ENCODE peak calls at places on chromosomes 7 and 10, in seven cellular contexts. One of them, this sample, is unnamed.

GRCh38 chr10:75229961-75230360 is 5.8 kb downstream of the COMTD1 start:
- DNase-seq in testis: no peak
- DNase-seq in brain microvascular endothelial cell: peak
- DNase-seq in psoas muscle: no peak
- DNase-seq in IMR-90: peak
- DNase-seq in epithelial cell of esophagus: peak
- DNase-seq in cardiac muscle cell: no peak
- DNase-seq in this sample: no peak

GRCh38 chr7:2937701-2938513 is 93.8 kb upstream of the GNA12 start:
- DNase-seq in testis: no peak
- DNase-seq in epithelial cell of esophagus: no peak
- DNase-seq in IMR-90: no peak
- DNase-seq in cardiac muscle cell: no peak
- DNase-seq in psoas muscle: no peak
- DNase-seq in brain microvascular endothelial cell: no peak
- DNase-seq in this sample: no peak

GRCh38 chr7:84218681-84219080 is 24.1 kb upstream of the SEMA3A start:
- DNase-seq in IMR-90: peak
- DNase-seq in cardiac muscle cell: no peak
- DNase-seq in epithelial cell of esophagus: peak
- DNase-seq in brain microvascular endothelial cell: peak
- DNase-seq in testis: no peak
- DNase-seq in psoas muscle: no peak
- DNase-seq in this sample: no peak

GRCh38 chr7:80298201-80298600 is 163.6 kb downstream of the GNAI1 start:
- DNase-seq in cardiac muscle cell: no peak
- DNase-seq in IMR-90: peak
- DNase-seq in brain microvascular endothelial cell: no peak
- DNase-seq in psoas muscle: no peak
- DNase-seq in testis: no peak
- DNase-seq in epithelial cell of esophagus: peak
- DNase-seq in this sample: no peak

GRCh38 chr7:88314092-88314491 is 7.4 kb upstream of the STEAP4 start:
- DNase-seq in cardiac muscle cell: no peak
- DNase-seq in epithelial cell of esophagus: no peak
- DNase-seq in IMR-90: no peak
- DNase-seq in testis: no peak
- DNase-seq in psoas muscle: no peak
- DNase-seq in brain microvascular endothelial cell: no peak
- DNase-seq in this sample: no peak

GRCh38 chr7:78924581-78924980 is 528.9 kb downstream of the MAGI2 start:
- DNase-seq in testis: no peak
- DNase-seq in epithelial cell of esophagus: peak
- DNase-seq in cardiac muscle cell: peak
- DNase-seq in brain microvascular endothelial cell: peak
- DNase-seq in IMR-90: peak
- DNase-seq in psoas muscle: no peak
- DNase-seq in this sample: peak

GRCh38 chr10:100729877-100730738 is 15.3 kb upstream of the PAX2 start:
- DNase-seq in testis: no peak
- DNase-seq in cardiac muscle cell: no peak
- DNase-seq in epithelial cell of esophagus: no peak
- DNase-seq in brain microvascular endothelial cell: no peak
- DNase-seq in psoas muscle: no peak
- DNase-seq in IMR-90: no peak
- DNase-seq in this sample: no peak

GRCh38 chr10:6694447-6695155 is 114.5 kb upstream of the PRKCQ start:
- DNase-seq in psoas muscle: no peak
- DNase-seq in epithelial cell of esophagus: peak
- DNase-seq in cardiac muscle cell: no peak
- DNase-seq in testis: no peak
- DNase-seq in IMR-90: no peak
- DNase-seq in brain microvascular endothelial cell: no peak
- DNase-seq in this sample: no peak

GRCh38 chr7:68547181-68547580 is 1051.1 kb upstream of the AUTS2 start:
- DNase-seq in brain microvascular endothelial cell: no peak
- DNase-seq in cardiac muscle cell: no peak
- DNase-seq in IMR-90: no peak
- DNase-seq in epithelial cell of esophagus: no peak
- DNase-seq in psoas muscle: no peak
- DNase-seq in testis: no peak
- DNase-seq in this sample: no peak

GRCh38 chr7:52726493-52726892 is 308.9 kb upstream of the POM121L12 start:
- DNase-seq in testis: no peak
- DNase-seq in brain microvascular endothelial cell: no peak
- DNase-seq in IMR-90: no peak
- DNase-seq in epithelial cell of esophagus: no peak
- DNase-seq in psoas muscle: no peak
- DNase-seq in cardiac muscle cell: no peak
- DNase-seq in this sample: peak

GRCh38 chr10:90286941-90287340 is 570.9 kb downstream of the HTR7 start:
- DNase-seq in epithelial cell of esophagus: no peak
- DNase-seq in psoas muscle: no peak
- DNase-seq in brain microvascular endothelial cell: no peak
- DNase-seq in testis: no peak
- DNase-seq in cardiac muscle cell: no peak
- DNase-seq in IMR-90: no peak
- DNase-seq in this sample: no peak

GRCh38 chr7:2527505-2528464 is 8.2 kb downstream of the LFNG start:
- DNase-seq in testis: no peak
- DNase-seq in brain microvascular endothelial cell: peak
- DNase-seq in epithelial cell of esophagus: peak
- DNase-seq in IMR-90: peak
- DNase-seq in cardiac muscle cell: no peak
- DNase-seq in psoas muscle: peak
- DNase-seq in this sample: no peak

GRCh38 chr7:85025312-85025756 is 161.5 kb downstream of the SEMA3D start:
- DNase-seq in epithelial cell of esophagus: peak
- DNase-seq in IMR-90: no peak
- DNase-seq in cardiac muscle cell: no peak
- DNase-seq in testis: no peak
- DNase-seq in psoas muscle: no peak
- DNase-seq in brain microvascular endothelial cell: peak
- DNase-seq in this sample: peak

GRCh38 chr10:110355181-110355831 is 50.6 kb upstream of the SMNDC1 start:
- DNase-seq in cardiac muscle cell: no peak
- DNase-seq in brain microvascular endothelial cell: no peak
- DNase-seq in psoas muscle: no peak
- DNase-seq in epithelial cell of esophagus: no peak
- DNase-seq in testis: no peak
- DNase-seq in IMR-90: no peak
- DNase-seq in this sample: no peak

GRCh38 chr7:116224492-116225098 is 14.3 kb downstream of the TES start:
- DNase-seq in testis: no peak
- DNase-seq in IMR-90: no peak
- DNase-seq in brain microvascular endothelial cell: peak
- DNase-seq in cardiac muscle cell: no peak
- DNase-seq in psoas muscle: no peak
- DNase-seq in epithelial cell of esophagus: no peak
- DNase-seq in this sample: no peak

GRCh38 chr7:47782792-47783191 is 165.5 kb downstream of the PKD1L1 start:
- DNase-seq in cardiac muscle cell: no peak
- DNase-seq in IMR-90: no peak
- DNase-seq in brain microvascular endothelial cell: no peak
- DNase-seq in testis: no peak
- DNase-seq in psoas muscle: no peak
- DNase-seq in epithelial cell of esophagus: peak
- DNase-seq in this sample: no peak

GRCh38 chr10:5861269-5862031 is 28.2 kb downstream of the ANKRD16 start:
- DNase-seq in cardiac muscle cell: no peak
- DNase-seq in brain microvascular endothelial cell: peak
- DNase-seq in testis: no peak
- DNase-seq in epithelial cell of esophagus: peak
- DNase-seq in IMR-90: peak
- DNase-seq in psoas muscle: no peak
- DNase-seq in this sample: peak

GRCh38 chr10:124639206-124639605 is 105.0 kb downstream of the FAM53B start:
- DNase-seq in cardiac muscle cell: no peak
- DNase-seq in IMR-90: no peak
- DNase-seq in epithelial cell of esophagus: no peak
- DNase-seq in brain microvascular endothelial cell: no peak
- DNase-seq in testis: no peak
- DNase-seq in psoas muscle: no peak
- DNase-seq in this sample: no peak

GRCh38 chr7:93551063-93551895 is 23.2 kb downstream of the CALCR start:
- DNase-seq in psoas muscle: no peak
- DNase-seq in cardiac muscle cell: peak
- DNase-seq in testis: peak
- DNase-seq in epithelial cell of esophagus: peak
- DNase-seq in IMR-90: peak
- DNase-seq in brain microvascular endothelial cell: peak
- DNase-seq in this sample: peak

GRCh38 chr7:32881074-32881982 is 10.2 kb downstream of the KBTBD2 start:
- DNase-seq in epithelial cell of esophagus: no peak
- DNase-seq in IMR-90: peak
- DNase-seq in cardiac muscle cell: no peak
- DNase-seq in brain microvascular endothelial cell: no peak
- DNase-seq in testis: no peak
- DNase-seq in psoas muscle: no peak
- DNase-seq in this sample: no peak

GRCh38 chr10:6342091-6342490 is 139.4 kb downstream of the PFKFB3 start:
- DNase-seq in testis: no peak
- DNase-seq in cardiac muscle cell: no peak
- DNase-seq in psoas muscle: no peak
- DNase-seq in brain microvascular endothelial cell: no peak
- DNase-seq in IMR-90: no peak
- DNase-seq in epithelial cell of esophagus: no peak
- DNase-seq in this sample: no peak

DNA sequence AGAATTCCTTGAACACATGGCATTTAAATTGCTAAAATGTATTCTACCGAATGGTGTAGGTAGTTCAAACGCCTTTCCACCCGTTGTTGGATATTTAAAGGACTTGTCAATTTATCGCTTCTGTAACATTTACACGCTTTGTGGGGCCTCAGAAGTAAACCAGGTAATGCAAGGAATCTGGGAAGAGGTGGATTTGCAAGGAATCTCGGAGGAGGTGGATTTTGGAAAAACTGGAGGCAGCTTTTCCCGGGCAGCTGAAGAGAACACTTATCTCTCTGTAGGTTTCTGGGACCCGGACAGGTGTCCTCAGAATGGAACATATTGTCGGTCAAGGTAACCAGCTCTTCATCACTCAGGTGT is 592 bp upstream of the MAPK8 start:
- DNase-seq in cardiac muscle cell: no peak
- DNase-seq in psoas muscle: no peak
- DNase-seq in brain microvascular endothelial cell: no peak
- DNase-seq in testis: no peak
- DNase-seq in IMR-90: no peak
- DNase-seq in epithelial cell of esophagus: no peak
- DNase-seq in this sample: no peak
- H3K4me3 ChIP-seq in cardiac muscle cell: no peak
- H3K4me3 ChIP-seq in psoas muscle: peak
- H3K4me3 ChIP-seq in brain microvascular endothelial cell: peak
- H3K4me3 ChIP-seq in testis: peak
- H3K4me3 ChIP-seq in IMR-90: peak
- H3K4me3 ChIP-seq in epithelial cell of esophagus: peak
- H3K4me3 ChIP-seq in this sample: peak

DNA sequence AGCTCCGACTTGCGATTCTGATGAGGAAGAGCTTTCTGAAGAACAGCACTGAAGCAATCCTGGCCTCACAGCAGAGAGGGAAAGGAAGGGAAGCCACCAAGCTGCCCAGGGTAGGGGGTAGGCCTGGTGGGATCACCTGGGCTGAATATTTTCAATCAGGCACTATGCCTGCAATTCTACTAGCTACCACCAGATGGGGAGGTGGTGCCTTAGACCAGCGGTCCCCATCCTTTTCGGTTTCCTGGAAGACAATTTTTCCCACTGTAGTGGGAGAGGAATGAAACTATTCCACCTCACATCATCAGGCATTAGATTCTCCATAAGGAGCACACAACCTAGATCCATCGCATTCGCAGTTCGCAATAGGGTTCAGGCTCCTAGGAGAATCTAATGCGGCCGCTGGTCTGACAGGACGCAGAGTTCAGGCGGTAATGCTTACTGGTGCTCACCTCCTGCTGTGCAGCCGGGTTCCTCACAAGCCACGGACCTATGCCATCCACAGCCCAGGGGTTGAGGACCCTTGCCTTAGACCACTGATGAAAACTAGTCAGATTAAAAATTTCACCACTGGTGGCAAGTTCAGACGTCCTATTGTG is 2.7 kb downstream of the LRRC20 start:
- DNase-seq in cardiac muscle cell: no peak
- DNase-seq in IMR-90: no peak
- DNase-seq in epithelial cell of esophagus: no peak
- DNase-seq in psoas muscle: no peak
- DNase-seq in testis: peak
- DNase-seq in brain microvascular endothelial cell: peak
- DNase-seq in this sample: no peak
- TF ChIP-seq CTCF in cardiac muscle cell: peak
- TF ChIP-seq CTCF in IMR-90: peak
- TF ChIP-seq CTCF in epithelial cell of esophagus: peak
- TF ChIP-seq CTCF in psoas muscle: peak
- TF ChIP-seq CTCF in testis: peak
- TF ChIP-seq CTCF in brain microvascular endothelial cell: peak
- TF ChIP-seq CTCF in this sample: peak

GRCh38 chr7:27182861-27183681 is 2.0 kb downstream of the HOXA11 start:
- DNase-seq in psoas muscle: no peak
- DNase-seq in epithelial cell of esophagus: no peak
- DNase-seq in cardiac muscle cell: no peak
- DNase-seq in IMR-90: no peak
- DNase-seq in testis: no peak
- DNase-seq in brain microvascular endothelial cell: no peak
- DNase-seq in this sample: no peak
- H3K4me3 ChIP-seq in psoas muscle: peak
- H3K4me3 ChIP-seq in epithelial cell of esophagus: no peak
- H3K4me3 ChIP-seq in cardiac muscle cell: peak
- H3K4me3 ChIP-seq in IMR-90: no peak
- H3K4me3 ChIP-seq in testis: no peak
- H3K4me3 ChIP-seq in brain microvascular endothelial cell: no peak
- H3K4me3 ChIP-seq in this sample: no peak

GRCh38 chr7:96211954-96212353 is 109.9 kb downstream of the SLC25A13 start:
- DNase-seq in IMR-90: no peak
- DNase-seq in cardiac muscle cell: no peak
- DNase-seq in epithelial cell of esophagus: no peak
- DNase-seq in testis: no peak
- DNase-seq in psoas muscle: no peak
- DNase-seq in brain microvascular endothelial cell: no peak
- DNase-seq in this sample: no peak

GRCh38 chr7:96216373-96216772 is 105.5 kb downstream of the SLC25A13 start:
- DNase-seq in testis: no peak
- DNase-seq in brain microvascular endothelial cell: no peak
- DNase-seq in epithelial cell of esophagus: no peak
- DNase-seq in IMR-90: no peak
- DNase-seq in psoas muscle: no peak
- DNase-seq in cardiac muscle cell: no peak
- DNase-seq in this sample: no peak

GRCh38 chr7:96217147-96217546 is 104.8 kb downstream of the SLC25A13 start:
- DNase-seq in epithelial cell of esophagus: no peak
- DNase-seq in brain microvascular endothelial cell: no peak
- DNase-seq in testis: no peak
- DNase-seq in IMR-90: no peak
- DNase-seq in psoas muscle: no peak
- DNase-seq in cardiac muscle cell: no peak
- DNase-seq in this sample: no peak

DNA sequence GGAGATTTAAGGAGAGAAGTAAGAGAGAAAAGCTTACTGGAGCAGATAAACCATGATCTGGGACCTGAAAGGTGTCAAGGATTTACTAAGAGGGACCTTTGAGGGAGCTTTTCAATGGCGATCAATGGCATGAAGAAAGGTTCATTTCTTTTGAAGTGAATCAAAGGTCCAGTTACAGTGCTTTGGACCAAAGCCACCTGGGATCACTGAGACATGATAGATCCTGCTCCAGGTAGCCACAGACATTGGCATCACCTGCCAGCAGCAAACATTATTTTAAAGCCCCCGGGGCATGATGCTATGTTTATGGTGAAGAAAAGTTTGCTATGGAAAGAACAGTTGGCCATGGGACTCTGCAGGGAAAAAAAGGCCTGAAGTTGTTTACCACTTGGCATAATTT is 109.4 kb downstream of the SLC25A13 start:
- DNase-seq in IMR-90: no peak
- DNase-seq in cardiac muscle cell: no peak
- DNase-seq in epithelial cell of esophagus: no peak
- DNase-seq in testis: no peak
- DNase-seq in psoas muscle: no peak
- DNase-seq in brain microvascular endothelial cell: no peak
- DNase-seq in this sample: no peak
- TF ChIP-seq CTCF in IMR-90: no peak
- TF ChIP-seq CTCF in cardiac muscle cell: no peak
- TF ChIP-seq CTCF in epithelial cell of esophagus: no peak
- TF ChIP-seq CTCF in testis: no peak
- TF ChIP-seq CTCF in psoas muscle: no peak
- TF ChIP-seq CTCF in brain microvascular endothelial cell: no peak
- TF ChIP-seq CTCF in this sample: no peak

This sample was measured in astrocyte of the cerebellum.